ENCODE peak calls at places on chromosomes 13 and 19, in eight cellular contexts. V is Peyer's patch; F is tibial artery; T is A549; S is suprapubic skin; W is right atrium auricular region; I is mesendoderm; Z is CD4-positive, alpha-beta memory T cell. N is an unnamed sample.

GRCh38 chr19:54380897-54381296 is 16.2 kb upstream of the LAIR1 start:
- DNase-seq in Z (no peak), V (no peak), F (no peak), T (no peak), S (no peak), W (no peak), I (no peak), N (no peak)

GRCh38 chr13:94548382-94549240 is 47.3 kb downstream of the TGDS start:
- DNase-seq in Z (no peak), F (peak), V (peak), T (peak), I (no peak), S (peak), W (peak), N (no peak)

GRCh38 chr13:94233401-94233800 is 246.1 kb downstream of the DCT start:
- DNase-seq in I (no peak), T (peak), S (no peak), F (peak), Z (no peak), V (no peak), W (peak), N (no peak)

GRCh38 chr13:110269509-110270185 is 37.3 kb downstream of the COL4A1 start:
- DNase-seq in V (peak), T (no peak), Z (no peak), I (no peak), F (no peak), S (no peak), W (peak), N (no peak)

GRCh38 chr13:90427322-90428272 is 919.9 kb upstream of the MIR17HG start:
- DNase-seq in V (no peak), S (no peak), T (no peak), I (no peak), F (no peak), Z (no peak), W (no peak), N (no peak)

GRCh38 chr13:27171244-27171829 is at the start of gene USP12:
- DNase-seq in W (no peak), Z (no peak), F (no peak), V (peak), T (no peak), S (peak), I (peak), N (no peak)

GRCh38 chr19:52936958-52937334 is 13.7 kb upstream of the ZNF888 start:
- DNase-seq in Z (no peak), V (no peak), I (no peak), T (no peak), S (no peak), W (no peak), F (no peak), N (no peak)

GRCh38 chr13:106401081-106401480 is 134.4 kb downstream of the EFNB2 start:
- DNase-seq in V (no peak), F (no peak), I (no peak), S (no peak), Z (no peak), W (no peak), T (no peak), N (no peak)

GRCh38 chr13:43874512-43875092 is 4.9 kb downstream of the CCDC122 start:
- DNase-seq in T (peak), V (no peak), I (peak), Z (peak), S (no peak), W (no peak), F (no peak), N (no peak)

GRCh38 chr13:39596685-39597084 is 6.3 kb downstream of the LHFPL6 start:
- DNase-seq in T (no peak), Z (no peak), I (no peak), S (no peak), W (no peak), V (no peak), F (no peak), N (no peak)

GRCh38 chr13:44796597-44797517 is 192.4 kb downstream of the NUFIP1 start:
- DNase-seq in Z (no peak), S (no peak), V (no peak), T (no peak), W (no peak), I (no peak), F (no peak), N (no peak)

GRCh38 chr13:104984296-104984818 is 1551.1 kb downstream of the EFNB2 start:
- DNase-seq in V (no peak), W (no peak), T (no peak), Z (peak), S (no peak), F (peak), I (no peak), N (no peak)

GRCh38 chr13:70756088-70756487 is 647.8 kb upstream of the KLHL1 start:
- DNase-seq in I (no peak), T (no peak), F (no peak), S (no peak), W (no peak), V (no peak), Z (no peak), N (no peak)

GRCh38 chr13:51394724-51395123 is 55.2 kb downstream of the SERPINE3 start:
- DNase-seq in W (no peak), F (no peak), S (no peak), I (no peak), V (no peak), T (no peak), Z (no peak), N (no peak)

GRCh38 chr13:51397262-51397933 is 55.4 kb downstream of the INTS6 start:
- DNase-seq in V (no peak), W (peak), F (peak), I (peak), S (no peak), T (no peak), Z (no peak), N (no peak)

DNA sequence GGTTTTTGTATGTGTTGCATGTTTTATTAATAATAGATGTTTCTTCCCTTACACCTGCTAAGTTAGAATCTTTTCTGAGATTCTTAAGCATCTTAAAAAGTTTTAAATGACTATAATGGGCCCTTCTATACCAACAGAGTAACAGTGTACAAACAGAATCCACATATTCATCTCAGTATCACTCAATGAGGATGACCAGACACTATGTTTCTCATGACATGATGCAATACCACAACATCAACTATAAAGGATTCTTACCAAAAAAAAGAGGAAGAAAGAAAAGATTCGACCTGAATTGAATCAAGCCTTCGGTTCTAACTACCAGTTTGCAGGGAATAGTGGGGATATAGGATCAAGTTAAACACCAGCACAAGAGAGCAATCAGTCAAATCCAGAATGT is 56.5 kb downstream of the INTS6 start:
- DNase-seq in T (no peak), S (no peak), W (no peak), V (no peak), I (no peak), Z (no peak), F (no peak), N (no peak)
- H3K27ac ChIP-seq in T (peak), S (no peak), W (no peak), V (no peak), I (no peak), Z (no peak), F (peak), N (no peak)

DNA sequence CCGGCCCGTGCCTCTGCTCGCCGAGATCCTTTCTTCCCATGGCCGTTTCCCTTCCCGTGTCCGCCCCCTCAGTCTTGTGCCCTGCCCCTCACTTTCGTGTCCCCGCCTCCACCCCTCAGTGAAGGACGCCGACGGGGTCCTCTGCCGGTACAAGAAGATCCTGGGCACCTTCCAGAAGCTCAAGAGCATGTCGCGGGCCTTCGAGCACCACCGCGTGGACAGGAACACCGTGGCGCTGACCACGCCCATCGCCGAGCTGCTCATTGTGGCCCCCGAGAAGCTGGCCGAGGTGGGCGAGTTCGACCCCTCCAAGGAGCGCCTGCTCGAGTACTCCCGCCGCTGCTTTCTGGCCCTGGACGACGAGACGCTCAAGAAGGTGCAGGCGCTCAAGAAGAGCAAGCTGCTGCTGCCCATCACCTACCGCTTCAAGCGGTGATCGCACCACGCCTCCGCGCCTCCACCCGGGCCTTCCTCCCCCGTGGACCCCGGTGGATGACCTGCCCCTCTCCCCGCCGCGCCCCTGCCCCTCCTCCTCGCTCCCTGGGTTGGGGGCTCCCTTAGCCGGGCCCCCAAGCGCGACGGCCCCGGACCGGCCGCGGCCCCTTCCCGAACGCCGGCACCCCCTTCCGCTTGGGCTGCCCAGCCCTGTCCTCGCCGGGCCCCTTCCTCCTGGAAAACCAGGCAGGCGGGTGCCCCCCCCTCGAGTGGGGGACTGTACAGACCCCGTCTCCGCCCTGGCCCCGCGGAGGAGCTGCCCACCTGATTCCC is 2.3 kb upstream of the U2AF2 start:
- DNase-seq in W (no peak), V (no peak), S (no peak), Z (no peak), T (no peak), I (no peak), F (no peak), N (no peak)
- H3K4me3 ChIP-seq in W (no peak), V (no peak), S (no peak), Z (no peak), T (no peak), I (no peak), F (no peak), N (no peak)

GRCh38 chr13:113947321-113948033 is 26.4 kb downstream of the C13orf46 start:
- DNase-seq in F (peak), S (no peak), W (no peak), I (peak), V (peak), T (no peak), Z (no peak), N (no peak)
- H3K27ac ChIP-seq in F (peak), S (no peak), W (no peak), I (no peak), V (no peak), T (no peak), Z (no peak), N (no peak)

GRCh38 chr13:113491982-113492381 is 1.5 kb upstream of the DCUN1D2 start:
- DNase-seq in V (no peak), T (no peak), Z (no peak), W (no peak), F (no peak), S (no peak), I (no peak), N (no peak)
- H3K4me3 ChIP-seq in V (peak), T (peak), Z (no peak), W (peak), F (peak), S (peak), I (peak), N (no peak)

DNA sequence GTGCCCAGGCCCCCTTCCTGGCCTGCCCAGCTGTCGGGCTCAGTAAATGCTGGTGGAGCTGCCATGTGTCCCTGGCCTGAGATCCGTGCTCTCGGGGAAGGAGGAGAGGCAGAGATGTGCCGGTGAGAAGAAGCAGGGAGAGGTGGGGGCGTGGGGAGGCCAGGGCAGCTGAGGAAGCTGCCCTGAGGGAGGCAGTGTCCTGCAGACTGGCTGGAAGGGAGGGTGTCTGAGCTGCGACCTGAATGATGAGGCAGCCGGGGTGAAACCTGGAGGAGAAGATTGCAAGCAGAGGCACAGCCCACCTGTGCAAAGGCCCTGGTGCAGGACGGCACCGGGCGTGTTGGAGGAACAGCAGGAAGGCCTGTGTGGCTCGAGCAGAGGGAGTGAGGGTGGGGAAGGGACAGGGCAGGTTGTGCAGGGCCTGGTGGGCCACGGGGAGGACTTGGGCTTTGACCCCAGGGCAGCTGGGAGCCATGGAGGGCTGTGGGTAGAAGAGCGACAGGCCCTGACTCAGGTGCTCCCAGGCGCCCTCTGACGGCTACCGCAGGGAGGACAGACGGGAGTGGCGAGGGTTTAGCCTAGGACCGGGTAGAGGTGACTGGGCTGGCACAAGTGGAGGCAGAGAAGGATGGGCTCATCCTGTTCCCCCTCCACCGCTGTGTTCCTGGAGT is 14.0 kb upstream of the CELF5 start:
- DNase-seq in F (peak), T (peak), V (peak), S (no peak), Z (peak), I (peak), W (no peak), N (peak)
- H3K27ac ChIP-seq in F (no peak), T (no peak), V (no peak), S (no peak), Z (no peak), I (no peak), W (no peak), N (no peak)

DNA sequence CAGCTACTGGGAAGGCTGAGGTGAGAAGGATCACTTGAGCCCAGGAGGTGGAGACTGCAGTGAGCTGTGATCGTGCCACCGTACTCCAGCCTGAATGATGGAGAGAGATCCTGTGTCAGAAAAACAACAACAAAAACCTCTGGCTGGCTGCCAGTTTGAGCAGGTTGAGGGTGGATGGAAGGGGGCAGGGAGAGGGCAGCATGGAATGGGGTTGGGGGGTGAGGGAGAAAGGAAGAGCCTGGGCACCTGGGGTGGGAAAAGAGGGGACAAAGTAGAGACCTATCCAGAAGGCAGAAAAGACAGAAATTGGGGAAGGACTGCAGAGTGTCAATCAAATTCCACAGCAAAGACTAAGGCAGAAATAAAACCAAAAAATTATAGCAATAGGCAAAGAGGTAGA is 4.7 kb downstream of the SLC1A5 start:
- DNase-seq in W (no peak), I (no peak), Z (no peak), V (no peak), F (no peak), S (no peak), T (no peak), N (no peak)
- H3K4me3 ChIP-seq in W (no peak), I (no peak), Z (no peak), V (no peak), F (no peak), S (peak), T (peak), N (no peak)

DNA sequence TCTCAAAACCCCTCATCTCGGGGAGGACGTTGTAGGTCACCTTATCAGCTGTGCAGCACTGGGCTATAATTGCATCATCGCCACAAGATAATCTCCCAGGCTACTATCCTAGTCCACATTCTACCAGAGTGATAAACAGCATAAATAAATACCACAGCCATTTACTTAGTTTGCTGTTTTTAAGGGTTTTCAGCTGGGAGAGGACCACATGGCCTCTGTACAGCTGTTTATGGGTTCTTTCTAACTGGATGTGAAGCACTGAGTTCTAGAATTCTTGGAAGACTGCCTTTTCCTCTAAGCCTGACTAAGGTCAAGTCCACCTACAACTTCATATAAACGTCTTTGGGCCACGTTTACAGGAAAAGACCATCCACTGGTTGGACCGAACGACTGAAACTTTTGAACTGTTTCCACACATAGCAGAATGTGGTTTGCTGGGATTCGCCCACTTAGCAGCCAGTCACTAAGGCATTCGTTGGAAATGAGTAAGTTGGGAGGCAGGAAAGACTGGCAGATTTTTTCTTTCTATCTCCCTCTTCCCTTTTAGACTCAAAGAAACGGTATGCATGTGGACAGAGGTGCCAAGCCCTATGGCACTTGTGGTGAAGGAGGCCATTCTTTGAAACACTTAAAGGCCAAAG is 752.5 kb upstream of the SGCG start:
- DNase-seq in F (no peak), W (peak), Z (no peak), S (no peak), T (no peak), V (no peak), I (peak), N (no peak)
- H3K27ac ChIP-seq in F (no peak), W (peak), Z (no peak), S (no peak), T (no peak), V (no peak), I (no peak), N (peak)

GRCh38 chr19:47469719-47470118 is 2.0 kb downstream of the SLC8A2 start:
- DNase-seq in T (no peak), V (no peak), W (no peak), S (no peak), Z (no peak), I (no peak), F (no peak), N (no peak)

GRCh38 chr19:47471381-47471732 is 336 bp downstream of the SLC8A2 start:
- DNase-seq in Z (no peak), V (no peak), W (no peak), I (no peak), S (no peak), T (no peak), F (no peak), N (no peak)

GRCh38 chr19:47471733-47472457 is at the start of gene SLC8A2:
- DNase-seq in W (no peak), I (peak), S (no peak), F (peak), T (peak), Z (peak), V (no peak), N (no peak)

GRCh38 chr19:47469419-47469700 is 2.3 kb downstream of the SLC8A2 start:
- DNase-seq in F (no peak), W (no peak), S (no peak), Z (no peak), T (no peak), V (no peak), I (no peak), N (no peak)

DNA sequence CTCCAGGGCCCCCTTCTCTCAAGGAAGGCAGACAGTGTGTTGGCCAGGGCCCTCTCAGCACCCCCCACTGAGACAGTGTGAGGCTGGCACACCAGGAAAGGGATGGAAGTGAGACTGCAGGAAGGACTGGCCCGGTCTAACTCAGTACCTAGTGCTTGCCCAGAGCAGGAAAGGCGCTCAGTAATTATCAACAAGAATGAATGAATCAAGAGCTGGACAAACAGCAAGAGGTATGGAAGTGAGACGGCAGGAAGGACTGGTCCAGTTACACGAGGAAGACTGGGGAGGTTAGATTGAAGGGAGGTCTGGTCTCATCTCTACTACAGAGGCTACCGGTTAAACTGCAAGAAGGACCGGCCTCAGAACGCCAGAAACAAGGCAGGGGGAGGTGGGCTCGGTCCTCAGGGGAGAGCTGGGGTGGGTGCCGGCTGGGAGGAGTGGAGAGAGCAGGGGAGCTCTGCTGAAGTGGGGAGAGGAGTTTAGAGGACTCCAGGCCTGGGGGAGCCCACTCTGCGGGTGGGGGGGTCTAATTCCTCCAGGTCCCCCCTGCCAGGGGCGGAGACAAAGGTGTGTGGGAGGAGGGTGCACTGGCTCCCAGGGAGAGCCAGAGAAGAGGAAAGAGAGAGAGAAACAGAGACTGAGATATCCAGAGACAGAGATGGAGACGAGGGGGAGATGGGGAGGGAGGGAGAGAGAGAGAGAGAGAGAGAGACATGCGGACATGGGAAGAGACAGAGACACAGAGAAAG is 1.1 kb downstream of the SLC8A2 start:
- DNase-seq in I (no peak), Z (no peak), V (no peak), W (no peak), T (no peak), F (no peak), S (no peak), N (no peak)
- H3K4me3 ChIP-seq in I (no peak), Z (no peak), V (peak), W (no peak), T (no peak), F (no peak), S (no peak), N (no peak)

GRCh38 chr19:46620267-46620666 is 4.6 kb downstream of the PTGIR start:
- DNase-seq in T (no peak), Z (no peak), S (no peak), I (no peak), V (no peak), F (no peak), W (no peak), N (no peak)

GRCh38 chr19:46621191-46622117 is 3.4 kb downstream of the PTGIR start:
- DNase-seq in V (no peak), Z (no peak), S (no peak), F (no peak), T (no peak), I (no peak), W (no peak), N (no peak)

GRCh38 chr19:46618670-46619231 is 6.1 kb downstream of the PTGIR start:
- DNase-seq in I (no peak), T (no peak), S (no peak), W (no peak), Z (peak), F (no peak), V (no peak), N (no peak)

GRCh38 chr19:46622118-46622446 is 2.8 kb downstream of the PTGIR start:
- DNase-seq in W (no peak), F (no peak), T (no peak), Z (no peak), V (no peak), S (no peak), I (no peak), N (no peak)

GRCh38 chr19:46620716-46621115 is 4.2 kb downstream of the PTGIR start:
- DNase-seq in I (no peak), T (no peak), Z (no peak), V (no peak), S (no peak), W (no peak), F (no peak), N (no peak)
- H3K27ac ChIP-seq in I (no peak), T (no peak), Z (no peak), V (peak), S (peak), W (peak), F (peak), N (no peak)